ENCODE peak calls at places on chromosomes 4 and X, in six cellular contexts. One of them, this sample, is unnamed.

GRCh38 chr4:111788046-111788642 is 357.1 kb upstream of the FAM241A start:
- DNase-seq in amniotic epithelial cell: no peak
- DNase-seq in pancreas: no peak
- DNase-seq in ovary: no peak
- DNase-seq in stimulated activated CD8-positive, alpha-beta memory T cell treated with anti-CD3 and anti-CD28 coated beads, Interleukin-15, amount 100 ng/mL, for 24 hours: no peak
- DNase-seq in AG08396: no peak
- DNase-seq in this sample: no peak

GRCh38 chrX:148878371-148878770 is 378.0 kb downstream of the AFF2 start:
- DNase-seq in amniotic epithelial cell: peak; percentile 85
- DNase-seq in pancreas: no peak
- DNase-seq in ovary: no peak
- DNase-seq in stimulated activated CD8-positive, alpha-beta memory T cell treated with anti-CD3 and anti-CD28 coated beads, Interleukin-15, amount 100 ng/mL, for 24 hours: no peak
- DNase-seq in AG08396: peak; percentile 12
- DNase-seq in this sample: no peak

GRCh38 chr4:83569967-83570366 is 34.1 kb downstream of the GPAT3 start:
- DNase-seq in amniotic epithelial cell: no peak
- DNase-seq in pancreas: no peak
- DNase-seq in ovary: no peak
- DNase-seq in stimulated activated CD8-positive, alpha-beta memory T cell treated with anti-CD3 and anti-CD28 coated beads, Interleukin-15, amount 100 ng/mL, for 24 hours: no peak
- DNase-seq in AG08396: no peak
- DNase-seq in this sample: no peak

GRCh38 chr4:121122661-121123060 is 41.5 kb downstream of the TNIP3 start:
- DNase-seq in amniotic epithelial cell: peak; percentile 74
- DNase-seq in pancreas: no peak
- DNase-seq in ovary: no peak
- DNase-seq in stimulated activated CD8-positive, alpha-beta memory T cell treated with anti-CD3 and anti-CD28 coated beads, Interleukin-15, amount 100 ng/mL, for 24 hours: no peak
- DNase-seq in AG08396: no peak
- DNase-seq in this sample: no peak

GRCh38 chr4:6991771-6992557 is 51.2 kb upstream of the TADA2B start:
- DNase-seq in amniotic epithelial cell: peak; percentile 95
- DNase-seq in pancreas: peak; percentile 49
- DNase-seq in ovary: peak; percentile 38
- DNase-seq in stimulated activated CD8-positive, alpha-beta memory T cell treated with anti-CD3 and anti-CD28 coated beads, Interleukin-15, amount 100 ng/mL, for 24 hours: no peak
- DNase-seq in AG08396: peak; percentile 79
- DNase-seq in this sample: peak; percentile 51

GRCh38 chrX:42094208-42094607 is 170.9 kb upstream of the CASK start:
- DNase-seq in amniotic epithelial cell: peak; percentile 67
- DNase-seq in pancreas: no peak
- DNase-seq in ovary: no peak
- DNase-seq in stimulated activated CD8-positive, alpha-beta memory T cell treated with anti-CD3 and anti-CD28 coated beads, Interleukin-15, amount 100 ng/mL, for 24 hours: no peak
- DNase-seq in AG08396: no peak
- DNase-seq in this sample: no peak

GRCh38 chrX:8103655-8104054 is 67.4 kb downstream of the VCX2 start:
- DNase-seq in amniotic epithelial cell: no peak
- DNase-seq in pancreas: no peak
- DNase-seq in ovary: no peak
- DNase-seq in stimulated activated CD8-positive, alpha-beta memory T cell treated with anti-CD3 and anti-CD28 coated beads, Interleukin-15, amount 100 ng/mL, for 24 hours: no peak
- DNase-seq in AG08396: no peak
- DNase-seq in this sample: no peak

GRCh38 chr4:93781198-93781597 is 47.4 kb upstream of the ATOH1 start:
- DNase-seq in amniotic epithelial cell: no peak
- DNase-seq in pancreas: no peak
- DNase-seq in ovary: no peak
- DNase-seq in stimulated activated CD8-positive, alpha-beta memory T cell treated with anti-CD3 and anti-CD28 coated beads, Interleukin-15, amount 100 ng/mL, for 24 hours: no peak
- DNase-seq in AG08396: no peak
- DNase-seq in this sample: no peak

GRCh38 chrX:135585153-135585552 is 64.7 kb downstream of the INTS6L start:
- DNase-seq in amniotic epithelial cell: no peak
- DNase-seq in pancreas: no peak
- DNase-seq in ovary: no peak
- DNase-seq in stimulated activated CD8-positive, alpha-beta memory T cell treated with anti-CD3 and anti-CD28 coated beads, Interleukin-15, amount 100 ng/mL, for 24 hours: no peak
- DNase-seq in AG08396: no peak
- DNase-seq in this sample: no peak

GRCh38 chr4:169342906-169343560 is 72.3 kb upstream of the SH3RF1 start:
- DNase-seq in amniotic epithelial cell: peak; percentile 20
- DNase-seq in pancreas: no peak
- DNase-seq in ovary: no peak
- DNase-seq in stimulated activated CD8-positive, alpha-beta memory T cell treated with anti-CD3 and anti-CD28 coated beads, Interleukin-15, amount 100 ng/mL, for 24 hours: no peak
- DNase-seq in AG08396: no peak
- DNase-seq in this sample: no peak

GRCh38 chr4:152972821-152973613 is 36.9 kb downstream of the FHDC1 start:
- DNase-seq in amniotic epithelial cell: peak; percentile 99
- DNase-seq in pancreas: no peak
- DNase-seq in ovary: peak; percentile 52
- DNase-seq in stimulated activated CD8-positive, alpha-beta memory T cell treated with anti-CD3 and anti-CD28 coated beads, Interleukin-15, amount 100 ng/mL, for 24 hours: no peak
- DNase-seq in AG08396: peak; percentile 90
- DNase-seq in this sample: peak; percentile 59

GRCh38 chrX:102658551-102658950 is 7.3 kb downstream of the GPRASP1 start:
- DNase-seq in amniotic epithelial cell: peak; percentile 23
- DNase-seq in pancreas: no peak
- DNase-seq in ovary: no peak
- DNase-seq in stimulated activated CD8-positive, alpha-beta memory T cell treated with anti-CD3 and anti-CD28 coated beads, Interleukin-15, amount 100 ng/mL, for 24 hours: no peak
- DNase-seq in AG08396: no peak
- DNase-seq in this sample: no peak

GRCh38 chrX:149527705-149528104 is 13.1 kb upstream of the EOLA1 start:
- DNase-seq in amniotic epithelial cell: peak; percentile 18
- DNase-seq in pancreas: no peak
- DNase-seq in ovary: no peak
- DNase-seq in stimulated activated CD8-positive, alpha-beta memory T cell treated with anti-CD3 and anti-CD28 coated beads, Interleukin-15, amount 100 ng/mL, for 24 hours: no peak
- DNase-seq in AG08396: no peak
- DNase-seq in this sample: peak; percentile 32

GRCh38 chrX:44744828-44745227 is 99.0 kb upstream of the DUSP21 start:
- DNase-seq in amniotic epithelial cell: no peak
- DNase-seq in pancreas: no peak
- DNase-seq in ovary: no peak
- DNase-seq in stimulated activated CD8-positive, alpha-beta memory T cell treated with anti-CD3 and anti-CD28 coated beads, Interleukin-15, amount 100 ng/mL, for 24 hours: no peak
- DNase-seq in AG08396: no peak
- DNase-seq in this sample: no peak

GRCh38 chrX:15834827-15835595 is 19.6 kb downstream of the AP1S2 start:
- DNase-seq in amniotic epithelial cell: peak; percentile 26
- DNase-seq in pancreas: no peak
- DNase-seq in ovary: no peak
- DNase-seq in stimulated activated CD8-positive, alpha-beta memory T cell treated with anti-CD3 and anti-CD28 coated beads, Interleukin-15, amount 100 ng/mL, for 24 hours: no peak
- DNase-seq in AG08396: no peak
- DNase-seq in this sample: no peak

GRCh38 chr4:81069706-81070331 is 39.3 kb downstream of the BMP3 start:
- DNase-seq in amniotic epithelial cell: peak; percentile 77
- DNase-seq in pancreas: peak; percentile 51
- DNase-seq in ovary: peak; percentile 31
- DNase-seq in stimulated activated CD8-positive, alpha-beta memory T cell treated with anti-CD3 and anti-CD28 coated beads, Interleukin-15, amount 100 ng/mL, for 24 hours: peak; percentile 2
- DNase-seq in AG08396: peak; percentile 57
- DNase-seq in this sample: peak; percentile 7

GRCh38 chrX:48676893-48677270 is 6.7 kb upstream of the WAS start:
- DNase-seq in amniotic epithelial cell: no peak
- DNase-seq in pancreas: peak; percentile 4
- DNase-seq in ovary: no peak
- DNase-seq in stimulated activated CD8-positive, alpha-beta memory T cell treated with anti-CD3 and anti-CD28 coated beads, Interleukin-15, amount 100 ng/mL, for 24 hours: no peak
- DNase-seq in AG08396: no peak
- DNase-seq in this sample: no peak

GRCh38 chrX:119826399-119826959 is 26.3 kb downstream of the UPF3B start:
- DNase-seq in amniotic epithelial cell: no peak
- DNase-seq in pancreas: no peak
- DNase-seq in ovary: no peak
- DNase-seq in stimulated activated CD8-positive, alpha-beta memory T cell treated with anti-CD3 and anti-CD28 coated beads, Interleukin-15, amount 100 ng/mL, for 24 hours: no peak
- DNase-seq in AG08396: no peak
- DNase-seq in this sample: no peak

GRCh38 chr4:73831569-73831968 is 4.9 kb upstream of the CXCL6 start:
- DNase-seq in amniotic epithelial cell: no peak
- DNase-seq in pancreas: no peak
- DNase-seq in ovary: no peak
- DNase-seq in stimulated activated CD8-positive, alpha-beta memory T cell treated with anti-CD3 and anti-CD28 coated beads, Interleukin-15, amount 100 ng/mL, for 24 hours: no peak
- DNase-seq in AG08396: no peak
- DNase-seq in this sample: no peak

GRCh38 chr4:22515888-22516541 is at the start of gene ADGRA3:
- DNase-seq in amniotic epithelial cell: peak; percentile 59
- DNase-seq in pancreas: peak; percentile 84
- DNase-seq in ovary: peak; percentile 82
- DNase-seq in stimulated activated CD8-positive, alpha-beta memory T cell treated with anti-CD3 and anti-CD28 coated beads, Interleukin-15, amount 100 ng/mL, for 24 hours: no peak
- DNase-seq in AG08396: peak; percentile 89
- DNase-seq in this sample: peak; percentile 71

GRCh38 chr4:11483076-11483475 is 54.4 kb upstream of the HS3ST1 start:
- DNase-seq in amniotic epithelial cell: peak; percentile 16
- DNase-seq in pancreas: no peak
- DNase-seq in ovary: no peak
- DNase-seq in stimulated activated CD8-positive, alpha-beta memory T cell treated with anti-CD3 and anti-CD28 coated beads, Interleukin-15, amount 100 ng/mL, for 24 hours: no peak
- DNase-seq in AG08396: no peak
- DNase-seq in this sample: no peak

GRCh38 chrX:152806035-152806434 is 24.5 kb downstream of the CETN2 start:
- DNase-seq in amniotic epithelial cell: no peak
- DNase-seq in pancreas: no peak
- DNase-seq in ovary: no peak
- DNase-seq in stimulated activated CD8-positive, alpha-beta memory T cell treated with anti-CD3 and anti-CD28 coated beads, Interleukin-15, amount 100 ng/mL, for 24 hours: no peak
- DNase-seq in AG08396: no peak
- DNase-seq in this sample: no peak

GRCh38 chr4:183468210-183469095 is 24.0 kb downstream of the CDKN2AIP start:
- DNase-seq in amniotic epithelial cell: peak; percentile 80
- DNase-seq in pancreas: no peak
- DNase-seq in ovary: no peak
- DNase-seq in stimulated activated CD8-positive, alpha-beta memory T cell treated with anti-CD3 and anti-CD28 coated beads, Interleukin-15, amount 100 ng/mL, for 24 hours: no peak
- DNase-seq in AG08396: peak; percentile 31
- DNase-seq in this sample: no peak

GRCh38 chrX:16610121-16610565 is 39.8 kb upstream of the S100G start:
- DNase-seq in amniotic epithelial cell: peak; percentile 10
- DNase-seq in pancreas: no peak
- DNase-seq in ovary: no peak
- DNase-seq in stimulated activated CD8-positive, alpha-beta memory T cell treated with anti-CD3 and anti-CD28 coated beads, Interleukin-15, amount 100 ng/mL, for 24 hours: no peak
- DNase-seq in AG08396: peak; percentile 26
- DNase-seq in this sample: peak; percentile 34

GRCh38 chrX:15292861-15293260 is 22.6 kb downstream of the ASB11 start:
- DNase-seq in amniotic epithelial cell: no peak
- DNase-seq in pancreas: no peak
- DNase-seq in ovary: no peak
- DNase-seq in stimulated activated CD8-positive, alpha-beta memory T cell treated with anti-CD3 and anti-CD28 coated beads, Interleukin-15, amount 100 ng/mL, for 24 hours: no peak
- DNase-seq in AG08396: no peak
- DNase-seq in this sample: no peak

GRCh38 chr4:170721812-170722373 is 632.1 kb upstream of the AADAT start:
- DNase-seq in amniotic epithelial cell: no peak
- DNase-seq in pancreas: no peak
- DNase-seq in ovary: no peak
- DNase-seq in stimulated activated CD8-positive, alpha-beta memory T cell treated with anti-CD3 and anti-CD28 coated beads, Interleukin-15, amount 100 ng/mL, for 24 hours: no peak
- DNase-seq in AG08396: no peak
- DNase-seq in this sample: no peak

GRCh38 chrX:50648151-50648550 is 165.8 kb downstream of the SHROOM4 start:
- DNase-seq in amniotic epithelial cell: no peak
- DNase-seq in pancreas: no peak
- DNase-seq in ovary: no peak
- DNase-seq in stimulated activated CD8-positive, alpha-beta memory T cell treated with anti-CD3 and anti-CD28 coated beads, Interleukin-15, amount 100 ng/mL, for 24 hours: no peak
- DNase-seq in AG08396: no peak
- DNase-seq in this sample: no peak